ENCODE peak calls at places on chromosomes 11 and 22, in five cellular contexts. J is prostate gland, P is GM12891, M is Panc1, X is SK-N-SH. Y is an unnamed sample.
A peak's percentile ranks its signal among the peaks of the same experiment; 100 is the strongest.

GRCh38 chr11:95148938-95149337 is 59.3 kb downstream of the ENDOD1 start:
- DNase-seq in P (no peak), J (no peak), X (no peak), M (no peak), Y (no peak)

GRCh38 chr11:94131363-94132115 is 2.9 kb downstream of the PANX1 start:
- DNase-seq in J (no peak), P (no peak), M (no peak), X (peak; percentile 44), Y (no peak)

GRCh38 chr11:109309153-109309552 is 112.8 kb upstream of the C11orf87 start:
- DNase-seq in P (no peak), M (no peak), J (no peak), X (peak; percentile 17), Y (no peak)

GRCh38 chr22:31083377-31083768 is 2.3 kb downstream of the SMTN start:
- DNase-seq in P (no peak), X (peak; percentile 7), M (no peak), J (no peak), Y (no peak)

GRCh38 chr22:47168900-47169800 is 406.7 kb downstream of the TBC1D22A start:
- DNase-seq in J (no peak), P (no peak), M (no peak), X (peak; percentile 59), Y (no peak)

GRCh38 chr22:35972559-35972958 is 56.1 kb downstream of the RBFOX2 start:
- DNase-seq in P (no peak), J (no peak), M (no peak), X (no peak), Y (no peak)

GRCh38 chr11:119538748-119539147 is 115.8 kb upstream of the THY1 start:
- DNase-seq in P (no peak), J (no peak), M (no peak), X (no peak), Y (no peak)

GRCh38 chr22:17844150-17844549 is 69.9 kb upstream of the BID start:
- DNase-seq in M (no peak), X (no peak), P (no peak), J (no peak), Y (no peak)

GRCh38 chr11:123573291-123573690 is 81.1 kb downstream of the SCN3B start:
- DNase-seq in P (no peak), X (no peak), M (no peak), J (no peak), Y (no peak)

GRCh38 chr11:36014499-36014898 is 70.6 kb downstream of the LDLRAD3 start:
- DNase-seq in P (no peak), M (no peak), J (no peak), X (no peak), Y (no peak)

GRCh38 chr11:63710476-63711217 is 29.3 kb downstream of the RTN3 start:
- DNase-seq in P (no peak), J (no peak), X (no peak), M (no peak), Y (no peak)

DNA sequence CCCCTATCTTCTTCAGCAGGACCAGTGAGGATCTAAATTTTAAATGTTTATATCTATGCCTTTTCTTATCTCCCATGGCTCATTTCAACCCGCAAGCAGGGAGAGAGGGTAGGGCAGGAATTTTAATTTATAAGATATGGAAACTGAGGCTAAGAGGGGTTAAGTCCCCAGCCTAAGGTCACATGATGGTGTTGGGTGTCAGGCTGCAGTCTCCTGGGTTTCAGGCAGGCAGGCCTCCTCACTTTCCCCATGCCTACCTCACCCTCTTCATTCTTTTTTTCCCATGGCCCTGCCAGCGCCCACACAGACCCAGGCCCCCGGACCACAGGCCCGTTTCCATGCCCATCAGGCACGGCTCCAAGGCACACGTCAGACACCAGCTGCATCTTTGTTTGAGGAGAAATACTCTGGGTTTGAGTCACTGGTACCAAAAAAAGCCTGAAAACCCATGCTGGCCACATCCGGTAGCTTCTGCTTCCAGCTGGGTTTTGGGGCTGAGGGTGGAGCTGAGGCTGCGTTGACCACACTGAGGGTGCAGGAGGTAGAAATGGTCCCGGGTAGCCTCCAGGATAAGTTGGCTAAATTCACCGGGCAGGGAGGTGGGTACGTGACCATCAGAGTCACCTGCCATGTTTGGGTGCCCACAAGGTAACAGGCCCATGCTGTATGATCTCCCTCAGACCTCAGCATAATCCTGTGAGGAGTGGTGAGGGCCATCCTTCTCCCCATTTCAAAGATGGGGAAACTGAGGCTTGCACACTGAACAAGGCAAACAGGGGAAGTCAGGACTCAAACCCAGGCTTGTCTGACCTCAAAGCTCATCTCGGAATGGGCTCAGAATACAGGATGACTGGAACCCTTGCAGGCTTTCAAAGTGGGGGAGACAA is 7.5 kb downstream of the CRYBB1 start:
- DNase-seq in J (no peak), P (peak; percentile 65), X (no peak), M (no peak), Y (peak; percentile 76)
- TF ChIP-seq POLR2AphosphoS5 in J (no peak), P (peak; percentile 59), X (peak; percentile 48), M (no peak), Y (no peak)

DNA sequence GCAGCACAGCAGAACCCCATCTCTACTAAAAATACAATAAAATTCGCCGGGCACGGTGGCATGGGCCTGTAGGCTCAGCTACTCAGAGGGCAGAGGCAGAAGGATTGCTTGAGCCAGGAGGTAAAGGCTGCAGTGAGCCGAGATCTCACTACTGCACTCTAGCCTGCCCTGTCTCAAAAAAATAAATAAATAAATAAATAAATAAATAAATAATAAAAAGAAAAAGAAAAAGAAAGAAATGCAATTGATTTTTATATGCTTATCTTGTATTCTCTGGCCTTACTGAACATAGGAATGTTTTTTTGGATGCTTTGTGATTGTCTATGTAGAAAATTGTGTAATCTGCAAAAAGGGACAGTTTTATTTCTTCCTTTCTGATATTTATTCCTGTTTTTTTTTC is 132.5 kb downstream of the BARX2 start:
- DNase-seq in X (no peak), J (no peak), M (no peak), P (no peak), Y (no peak)
- TF ChIP-seq POLR2AphosphoS5 in X (no peak), J (no peak), M (no peak), P (no peak), Y (no peak)

DNA sequence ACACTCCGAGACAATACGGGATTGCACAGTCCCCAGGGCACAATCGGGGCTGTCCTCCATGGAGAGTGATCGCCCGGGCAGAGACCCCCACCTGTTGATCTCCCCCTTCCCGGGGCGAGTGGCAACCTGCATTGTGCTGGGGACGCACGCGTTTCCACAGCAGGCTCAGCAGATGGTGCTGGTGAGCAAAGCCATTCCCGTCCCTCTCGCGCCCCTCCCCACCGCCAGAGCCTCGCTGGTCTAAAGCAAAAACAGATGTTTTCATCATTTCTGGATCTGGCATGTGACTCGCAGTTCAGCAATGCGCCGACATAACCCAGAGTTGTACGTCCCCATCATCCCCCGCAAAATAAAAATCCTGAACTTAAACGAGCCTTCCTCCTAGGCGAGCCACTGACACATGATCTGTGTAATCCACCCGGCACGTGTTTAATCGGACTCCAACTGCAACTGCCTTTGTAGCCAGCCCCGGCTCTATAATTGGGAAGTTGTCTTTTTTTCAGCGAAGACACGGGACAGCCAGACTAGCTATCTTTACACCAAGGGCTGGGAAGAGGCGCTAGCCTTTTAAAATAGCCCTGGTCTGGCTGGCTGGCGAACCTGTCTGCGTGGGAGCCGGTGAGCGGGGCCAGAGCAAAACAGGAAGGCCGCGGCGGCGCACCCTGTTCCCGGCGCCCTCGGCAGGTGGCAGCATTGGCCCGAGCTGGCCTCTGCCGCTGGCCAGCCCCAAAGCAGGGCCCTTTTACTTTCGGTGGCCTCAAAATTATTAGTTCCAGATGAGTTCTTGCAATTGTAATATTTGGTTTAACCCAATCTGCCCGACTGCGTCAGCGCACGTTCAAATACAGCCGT is 202.9 kb upstream of the SORL1-AS1 start:
- DNase-seq in X (peak; percentile 91), J (peak; percentile 81), P (peak; percentile 85), M (peak; percentile 73), Y (peak; percentile 81)
- TF ChIP-seq POLR2AphosphoS5 in X (peak; percentile 82), J (peak; percentile 32), P (no peak), M (no peak), Y (no peak)

GRCh38 chr11:68412593-68413475 is 47.7 kb upstream of the PPP6R3 start:
- DNase-seq in X (no peak), J (no peak), M (no peak), P (no peak), Y (peak; percentile 55)
- TF ChIP-seq POLR2AphosphoS5 in X (no peak), J (no peak), M (no peak), P (no peak), Y (no peak)

DNA sequence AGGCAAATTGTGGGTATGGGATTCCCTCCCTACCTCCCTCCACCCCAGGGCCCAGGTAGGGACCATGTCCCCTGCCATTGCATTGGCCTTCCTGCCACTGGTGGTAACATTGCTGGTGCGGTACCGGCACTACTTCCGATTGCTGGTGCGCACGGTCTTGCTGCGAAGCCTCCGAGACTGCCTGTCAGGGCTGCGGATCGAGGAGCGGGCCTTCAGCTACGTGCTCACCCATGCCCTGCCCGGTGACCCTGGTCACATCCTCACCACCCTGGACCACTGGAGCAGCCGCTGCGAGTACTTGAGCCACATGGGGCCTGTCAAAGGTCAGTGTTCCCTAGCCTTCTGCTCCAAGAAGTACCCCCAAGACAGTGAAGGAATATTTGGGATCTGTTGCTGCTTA is at the start of gene TOMT:
- DNase-seq in M (no peak), X (no peak), J (no peak), P (no peak), Y (no peak)
- TF ChIP-seq POLR2AphosphoS5 in M (no peak), X (no peak), J (no peak), P (no peak), Y (no peak)

DNA sequence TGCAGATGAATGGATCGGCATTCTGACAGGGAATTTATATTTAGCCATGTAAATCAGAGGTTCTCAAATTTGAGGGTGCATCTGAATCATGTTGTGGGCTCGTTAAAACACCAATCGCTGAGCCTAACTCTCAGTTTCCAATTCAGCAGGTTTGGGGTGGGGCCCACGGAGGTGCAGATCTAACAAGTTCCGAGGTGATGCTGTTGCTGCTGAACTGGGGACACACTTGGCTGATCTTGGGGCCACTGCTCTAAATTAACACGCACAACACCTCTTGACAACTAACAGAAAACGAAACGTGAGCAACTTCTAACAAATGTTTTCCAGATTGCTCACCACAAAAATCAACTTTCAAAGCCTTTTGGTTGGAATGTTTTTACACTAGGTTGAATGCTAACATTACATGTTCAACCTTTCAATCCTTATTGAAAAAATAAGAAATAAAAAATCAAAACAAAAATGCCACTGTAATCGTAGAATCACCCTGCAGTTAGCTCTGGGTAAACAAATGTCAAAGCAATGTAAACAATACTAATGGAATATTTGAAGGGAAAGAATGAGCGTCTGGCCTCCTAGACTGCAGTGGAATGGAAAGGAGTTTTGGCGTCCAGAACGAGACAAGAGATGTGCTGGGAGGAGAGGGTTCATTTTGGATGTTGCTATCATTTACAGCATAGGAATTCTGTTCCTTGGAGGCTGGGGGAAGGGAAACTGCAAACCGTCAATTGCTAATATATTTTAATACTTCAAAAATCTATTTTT is 68.3 kb upstream of the SLC6A5 start:
- DNase-seq in X (no peak), J (no peak), M (no peak), P (no peak), Y (no peak)
- TF ChIP-seq POLR2AphosphoS5 in X (no peak), J (no peak), M (no peak), P (no peak), Y (no peak)

GRCh38 chr11:12802418-12803085 is 128.3 kb downstream of the TEAD1 start:
- DNase-seq in P (no peak), X (no peak), J (peak; percentile 84), M (no peak), Y (no peak)
- TF ChIP-seq POLR2AphosphoS5 in P (no peak), X (no peak), J (peak; percentile 85), M (no peak), Y (no peak)

GRCh38 chr11:64868904-64869570 is 9.4 kb downstream of the EHD1 start:
- DNase-seq in X (no peak), M (no peak), P (no peak), J (no peak), Y (no peak)
- TF ChIP-seq POLR2AphosphoS5 in X (no peak), M (no peak), P (no peak), J (no peak), Y (no peak)

GRCh38 chr11:105937331-105937730 is 84.7 kb downstream of the MSANTD4 start:
- DNase-seq in J (no peak), X (no peak), P (no peak), M (peak; percentile 17), Y (no peak)
- TF ChIP-seq POLR2AphosphoS5 in J (no peak), X (no peak), P (no peak), M (no peak), Y (no peak)